ENCODE peak calls at places on chromosomes 16 and 17, in four cellular contexts. H is IMR-90, C is PC-9, L is neuronal stem cell. P is an unnamed sample. For H3K4me1, the result is how much of the 10 kb centered on the place peaks cover.

GRCh38 chr17:56629450-56630187 is 36.1 kb downstream of the NOG start:
- DNase-seq in L (peak), H (peak), C (no peak), P (no peak)

GRCh38 chr16:59988591-59988990 is 1254.5 kb upstream of the GOT2 start:
- DNase-seq in H (no peak), L (no peak), C (no peak), P (peak)

GRCh38 chr17:78133971-78134898 is 3.7 kb downstream of the TMC8 start:
- DNase-seq in C (peak), L (peak), H (peak), P (no peak)

GRCh38 chr16:77297996-77298637 is 98.9 kb downstream of the SYCE1L start:
- DNase-seq in L (no peak), H (no peak), C (no peak), P (no peak)

GRCh38 chr16:5058476-5058875 is 7.3 kb downstream of the C16orf89 start:
- DNase-seq in H (no peak), L (peak), C (no peak), P (no peak)

GRCh38 chr17:6677158-6677831 is 25.7 kb downstream of the C17orf100 start:
- DNase-seq in C (no peak), H (peak), L (no peak), P (no peak)

GRCh38 chr16:59148756-59149155 is 414.6 kb upstream of the GOT2 start:
- DNase-seq in C (no peak), L (no peak), H (no peak), P (no peak)

GRCh38 chr17:38353668-38354067 is 2.0 kb downstream of the SOCS7 start:
- DNase-seq in H (no peak), L (no peak), C (no peak), P (no peak)

GRCh38 chr17:7477392-7478275 is 1.8 kb downstream of the ZBTB4 start:
- DNase-seq in H (peak), L (no peak), C (peak), P (peak)

GRCh38 chr16:86575754-86576557 is 2.4 kb upstream of the FOXL1 start:
- DNase-seq in C (no peak), H (peak), L (peak), P (peak)

GRCh38 chr17:61862105-61862574 is 1.2 kb downstream of the BRIP1 start:
- DNase-seq in C (no peak), H (peak), L (no peak), P (peak)

GRCh38 chr17:9402590-9403199 is 172.9 kb downstream of the STX8 start:
- DNase-seq in C (peak), L (no peak), H (peak), P (no peak)

GRCh38 chr17:75012320-75013076 is at the start of gene MRPL58:
- DNase-seq in L (peak), H (peak), C (peak), P (peak)

GRCh38 chr17:73991260-73991659 is 212.2 kb upstream of the RPL38 start:
- DNase-seq in C (no peak), L (no peak), H (no peak), P (no peak)

GRCh38 chr17:81867952-81868673 is 3.0 kb downstream of the ARHGDIA start:
- DNase-seq in L (no peak), C (no peak), H (no peak), P (no peak)

GRCh38 chr17:4220655-4221054 is 43.1 kb downstream of the ANKFY1 start:
- DNase-seq in H (peak), C (no peak), L (no peak), P (no peak)

GRCh38 chr17:65023791-65024190 is 32.7 kb downstream of the GNA13 start:
- DNase-seq in L (no peak), H (no peak), C (no peak), P (no peak)

GRCh38 chr17:73188011-73188410 is 4.8 kb upstream of the COG1 start:
- DNase-seq in C (no peak), H (no peak), L (no peak), P (no peak)

GRCh38 chr17:10729334-10730193 is at the start of gene TMEM220:
- DNase-seq in C (no peak), H (peak), L (peak), P (peak)

GRCh38 chr17:32142857-32143524 is 689 bp downstream of the RHOT1 start:
- DNase-seq in L (peak), H (peak), C (peak), P (peak)

GRCh38 chr16:4613636-4614570 is 785 bp downstream of the UBALD1 start:
- DNase-seq in C (no peak), L (no peak), H (peak), P (no peak)

GRCh38 chr17:71081666-71082065 is 912.3 kb downstream of the KCNJ2 start:
- DNase-seq in C (no peak), L (no peak), H (no peak), P (no peak)

GRCh38 chr16:4081577-4082021 is 34.6 kb downstream of the ADCY9 start:
- DNase-seq in H (peak), C (no peak), L (no peak), P (no peak)

GRCh38 chr16:4869147-4869790 is 22.0 kb downstream of the UBN1 start:
- DNase-seq in L (no peak), C (no peak), H (no peak), P (peak)

GRCh38 chr17:49959183-49959935 is 9.6 kb upstream of the DLX4 start:
- DNase-seq in L (no peak), H (peak), C (peak), P (no peak)

GRCh38 chr16:50234771-50235556 is 31.4 kb upstream of the ADCY7 start:
- DNase-seq in L (no peak), C (no peak), H (peak), P (peak)

GRCh38 chr16:73231969-73232554 is 184.1 kb upstream of the ZFHX3 start:
- DNase-seq in H (no peak), L (no peak), C (no peak), P (no peak)

GRCh38 chr17:79851461-79851817 is 12.2 kb upstream of the CBX4 start:
- DNase-seq in H (no peak), C (peak), L (no peak), P (peak)

GRCh38 chr16:67339453-67339852 is 12.8 kb downstream of the LRRC36 start:
- DNase-seq in H (peak), C (no peak), L (no peak), P (no peak)

GRCh38 chr17:61583242-61583641 is 7.8 kb downstream of the NACA2 start:
- DNase-seq in C (no peak), L (no peak), H (peak), P (peak)

GRCh38 chr17:43356999-43357398 is 41.8 kb upstream of the ARL4D start:
- DNase-seq in C (peak), H (peak), L (no peak), P (peak)

GRCh38 chr17:75909812-75910274 is 5.2 kb upstream of the MRPL38 start:
- DNase-seq in H (peak), C (no peak), L (no peak), P (peak)

GRCh38 chr17:39631403-39631802 is 4.7 kb downstream of the PPP1R1B start:
- DNase-seq in C (peak), L (no peak), H (no peak), P (peak)

GRCh38 chr17:81306491-81306890 is 11.4 kb upstream of the SLC38A10 start:
- DNase-seq in C (no peak), L (no peak), H (no peak), P (no peak)

GRCh38 chr17:31967643-31968042 is 30.8 kb downstream of the SUZ12 start:
- DNase-seq in C (no peak), L (no peak), H (no peak), P (peak)

GRCh38 chr17:81991684-81992513 is 14.5 kb downstream of the ASPSCR1 start:
- DNase-seq in L (peak), H (peak), C (peak), P (peak)

GRCh38 chr16:72042157-72042660 is 12.1 kb upstream of the HP start:
- DNase-seq in H (no peak), C (peak), L (no peak), P (no peak)

GRCh38 chr17:77286641-77287431 is 146.1 kb downstream of the SEC14L1 start:
- DNase-seq in H (peak), L (no peak), C (peak), P (peak)

GRCh38 chr17:35666967-35667552 is 64.4 kb upstream of the RASL10B start:
- DNase-seq in L (no peak), H (peak), C (no peak), P (no peak)

GRCh38 chr17:60077672-60078519 is 825 bp downstream of the HEATR6 start:
- DNase-seq in L (no peak), C (no peak), H (no peak), P (no peak)

DNA sequence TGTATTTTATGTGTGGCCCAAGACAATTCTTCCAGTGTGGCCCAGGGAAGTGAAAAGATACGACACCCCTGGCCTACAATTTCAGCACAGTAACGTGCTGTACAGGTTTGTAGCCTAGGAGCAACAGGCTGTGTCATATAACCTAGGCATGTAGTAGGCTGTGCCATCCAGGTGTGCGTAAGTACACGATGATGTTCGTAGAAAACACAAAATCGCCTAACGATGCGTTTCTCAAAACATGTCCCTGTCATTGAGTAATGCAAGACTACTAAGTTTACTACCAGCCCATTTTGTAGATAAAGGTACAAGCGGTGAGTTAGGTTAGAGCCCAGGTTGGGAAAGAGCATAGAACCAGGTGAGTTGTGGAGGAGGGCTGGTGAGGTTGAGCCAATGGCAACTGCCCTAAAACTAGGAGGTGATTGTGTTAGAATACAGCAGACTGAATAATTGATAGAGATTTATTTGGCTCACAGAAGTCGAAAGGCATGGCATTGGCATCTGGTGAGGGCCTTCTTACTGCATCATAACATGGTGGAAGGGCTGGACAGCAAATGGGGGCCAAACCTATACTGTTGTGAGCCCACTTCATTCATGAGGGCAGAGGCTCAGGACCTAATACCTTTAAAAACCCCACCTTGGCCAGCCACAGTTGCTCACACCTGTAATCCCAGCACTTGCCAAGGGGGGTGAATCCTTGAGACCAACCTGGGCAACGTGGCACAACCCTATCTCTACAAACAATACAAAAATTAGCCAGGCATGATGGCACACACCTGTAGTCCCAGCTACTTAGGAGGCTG is 4.2 kb downstream of the EIF1 start:
- DNase-seq in C (no peak), L (no peak), H (peak), P (no peak)
- H3K4me1 ChIP-seq in C (under half), L (under half), H (under half), P (under half)

GRCh38 chr17:55448681-55449080 is 27.0 kb upstream of the MMD start:
- DNase-seq in C (no peak), L (no peak), H (peak), P (no peak)
- H3K4me1 ChIP-seq in C (under half), L (under half), H (under half), P (under half)

GRCh38 chr16:89482824-89483220 is 7.5 kb downstream of the ANKRD11 start:
- DNase-seq in L (no peak), C (no peak), H (no peak), P (no peak)
- H3K4me1 ChIP-seq in L (under half), C (half or more), H (under half), P (under half)

GRCh38 chr16:84657229-84657837 is 9.0 kb downstream of the KLHL36 start:
- DNase-seq in H (no peak), L (no peak), C (no peak), P (no peak)
- H3K4me1 ChIP-seq in H (under half), L (under half), C (under half), P (under half)

GRCh38 chr17:63987616-63988478 is 10.3 kb upstream of the PRR29 start:
- DNase-seq in C (no peak), L (no peak), H (no peak), P (no peak)
- H3K4me1 ChIP-seq in C (under half), L (under half), H (under half), P (under half)

GRCh38 chr16:87815567-87815966 is 49.8 kb upstream of the KLHDC4 start:
- DNase-seq in L (no peak), H (no peak), C (no peak), P (no peak)

GRCh38 chr16:87809150-87809902 is 43.5 kb upstream of the KLHDC4 start:
- DNase-seq in L (no peak), C (no peak), H (peak), P (no peak)

GRCh38 chr16:87816507-87817100 is 50.8 kb upstream of the KLHDC4 start:
- DNase-seq in H (no peak), L (no peak), C (no peak), P (no peak)

GRCh38 chr16:87808108-87808507 is 42.3 kb upstream of the KLHDC4 start:
- DNase-seq in H (no peak), L (no peak), C (no peak), P (no peak)

DNA sequence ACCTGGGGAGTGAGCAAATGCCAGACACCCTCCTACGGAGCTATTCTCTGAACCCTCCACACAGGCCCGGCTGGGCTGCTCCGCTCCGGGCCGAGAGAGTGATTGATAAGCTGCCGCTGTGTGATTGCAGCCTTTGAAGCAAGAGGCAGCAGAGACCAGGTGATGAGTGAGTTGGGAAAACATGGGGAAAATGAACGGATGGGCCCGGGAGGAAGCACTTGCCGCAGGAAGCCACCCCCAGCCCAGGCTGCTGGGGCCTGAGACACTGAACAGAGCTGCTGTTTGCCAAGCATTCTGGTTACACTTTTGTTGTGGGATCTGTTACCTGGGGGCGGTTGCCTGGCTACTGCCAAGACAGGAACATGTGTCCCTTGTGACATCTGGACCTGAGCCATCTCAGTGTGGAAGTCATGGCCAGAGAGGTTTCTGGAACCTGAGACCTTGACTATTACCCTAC is 46.4 kb upstream of the KLHDC4 start:
- DNase-seq in H (no peak), L (no peak), C (no peak), P (no peak)
- H3K4me1 ChIP-seq in H (under half), L (under half), C (under half), P (under half)

GRCh38 chr17:45313419-45313771 is 3.4 kb downstream of the MAP3K14 start:
- DNase-seq in C (no peak), L (no peak), H (no peak), P (no peak)
- H3K4me1 ChIP-seq in C (half or more), L (under half), H (under half), P (under half)

P was measured in foreskin keratinocyte.